ENCODE peak calls at places on chromosomes 16 and 17, in eight cellular contexts. E is lower leg skin, I is adrenal gland, B is ovary, H is heart left ventricle, L is IMR-90, Z is breast epithelium, D is stomach. Y is an unnamed sample.

GRCh38 chr16:15604460-15605390 is 38.2 kb downstream of the MARF1 start:
- DNase-seq in E (no peak), I (no peak), B (no peak), H (no peak), L (no peak), Z (no peak), D (no peak), Y (no peak)

GRCh38 chr16:19914877-19915276 is 30.2 kb upstream of the GPRC5B start:
- DNase-seq in E (no peak), I (no peak), B (no peak), H (no peak), L (no peak), Z (no peak), D (no peak), Y (no peak)

GRCh38 chr16:10606607-10607006 is 26.2 kb upstream of the EMP2 start:
- DNase-seq in E (no peak), I (no peak), B (no peak), H (no peak), L (no peak), Z (no peak), D (no peak), Y (no peak)

GRCh38 chr17:16199093-16199492 is 16.2 kb downstream of the NCOR1 start:
- DNase-seq in E (no peak), I (no peak), B (no peak), H (no peak), L (peak), Z (no peak), D (no peak), Y (no peak)

GRCh38 chr16:75733305-75734141 is 7.2 kb upstream of the CPHXL start:
- DNase-seq in E (no peak), I (no peak), B (peak), H (no peak), L (peak), Z (no peak), D (no peak), Y (no peak)

GRCh38 chr16:2428051-2428786 is 1.0 kb upstream of the CCNF start:
- DNase-seq in E (no peak), I (peak), B (peak), H (no peak), L (no peak), Z (no peak), D (peak), Y (peak)

GRCh38 chr16:70720431-70721201 is 34.8 kb upstream of the MTSS2 start:
- DNase-seq in E (no peak), I (no peak), B (no peak), H (no peak), L (no peak), Z (no peak), D (no peak), Y (no peak)

GRCh38 chr17:21275579-21276339 is 8.8 kb upstream of the MAP2K3 start:
- DNase-seq in E (peak), I (peak), B (peak), H (peak), L (peak), Z (peak), D (peak), Y (peak)

GRCh38 chr17:67390646-67391480 is 13.8 kb downstream of the PITPNC1 start:
- DNase-seq in E (no peak), I (peak), B (peak), H (no peak), L (peak), Z (no peak), D (peak), Y (no peak)

GRCh38 chr17:42608692-42609181 is 437 bp downstream of the RETREG3 start:
- DNase-seq in E (no peak), I (no peak), B (no peak), H (no peak), L (no peak), Z (no peak), D (no peak), Y (peak)

GRCh38 chr17:56912105-56912999 is 1.5 kb downstream of the TRIM25 start:
- DNase-seq in E (peak), I (peak), B (peak), H (no peak), L (no peak), Z (no peak), D (peak), Y (peak)

GRCh38 chr17:62740066-62740465 is 68.0 kb downstream of the MARCHF10 start:
- DNase-seq in E (no peak), I (no peak), B (no peak), H (no peak), L (peak), Z (no peak), D (no peak), Y (no peak)

GRCh38 chr17:79790805-79791353 is 6.0 kb downstream of the CBX8 start:
- DNase-seq in E (no peak), I (no peak), B (no peak), H (peak), L (no peak), Z (no peak), D (no peak), Y (no peak)

GRCh38 chr16:50505115-50505514 is 43.1 kb upstream of the NKD1 start:
- DNase-seq in E (no peak), I (no peak), B (no peak), H (no peak), L (no peak), Z (no peak), D (no peak), Y (no peak)

GRCh38 chr17:67080804-67081203 is 36.5 kb downstream of the CACNG1 start:
- DNase-seq in E (no peak), I (no peak), B (no peak), H (no peak), L (no peak), Z (no peak), D (no peak), Y (peak)

GRCh38 chr17:9022553-9023388 is 1.5 kb downstream of the NTN1 start:
- DNase-seq in E (no peak), I (no peak), B (no peak), H (no peak), L (no peak), Z (no peak), D (no peak), Y (peak)

GRCh38 chr16:22370038-22370541 is 4.3 kb downstream of the CDR2 start:
- DNase-seq in E (no peak), I (no peak), B (no peak), H (no peak), L (peak), Z (no peak), D (no peak), Y (no peak)

GRCh38 chr17:48023408-48024148 is 14.0 kb downstream of the COPZ2 start:
- DNase-seq in E (peak), I (peak), B (peak), H (peak), L (peak), Z (peak), D (peak), Y (peak)

GRCh38 chr17:48812001-48812400 is 5.0 kb downstream of the TTLL6 start:
- DNase-seq in E (no peak), I (no peak), B (no peak), H (no peak), L (no peak), Z (no peak), D (no peak), Y (no peak)

GRCh38 chr17:61454932-61455753 is 2.9 kb downstream of the TBX4 start:
- DNase-seq in E (no peak), I (no peak), B (no peak), H (peak), L (no peak), Z (no peak), D (no peak), Y (no peak)

GRCh38 chr17:54426287-54426886 is 474.3 kb upstream of the TOM1L1 start:
- DNase-seq in E (no peak), I (no peak), B (no peak), H (no peak), L (no peak), Z (no peak), D (no peak), Y (peak)

GRCh38 chr17:46822388-46822921 is 4.0 kb upstream of the WNT3 start:
- DNase-seq in E (no peak), I (no peak), B (no peak), H (no peak), L (no peak), Z (no peak), D (no peak), Y (peak)

GRCh38 chr16:71666928-71667707 is 41.1 kb downstream of the MARVELD3 start:
- DNase-seq in E (no peak), I (peak), B (no peak), H (no peak), L (no peak), Z (no peak), D (no peak), Y (no peak)

GRCh38 chr17:79808763-79809529 is 12.1 kb upstream of the CBX8 start:
- DNase-seq in E (peak), I (no peak), B (no peak), H (no peak), L (no peak), Z (no peak), D (peak), Y (peak)

GRCh38 chr16:87721622-87722565 is 43.9 kb downstream of the KLHDC4 start:
- DNase-seq in E (no peak), I (no peak), B (no peak), H (no peak), L (no peak), Z (no peak), D (no peak), Y (peak)

GRCh38 chr16:23863511-23864422 is 28.0 kb downstream of the PRKCB start:
- DNase-seq in E (no peak), I (no peak), B (no peak), H (no peak), L (no peak), Z (no peak), D (no peak), Y (no peak)

GRCh38 chr16:14564323-14564722 is 65.7 kb downstream of the PARN start:
- DNase-seq in E (no peak), I (peak), B (no peak), H (no peak), L (no peak), Z (no peak), D (peak), Y (no peak)

GRCh38 chr17:62807812-62808575 is at the start of gene MARCHF10:
- DNase-seq in E (no peak), I (peak), B (no peak), H (no peak), L (no peak), Z (no peak), D (peak), Y (no peak)

GRCh38 chr17:63930951-63931575 is 1.1 kb downstream of the CD79B start:
- DNase-seq in E (peak), I (peak), B (peak), H (peak), L (no peak), Z (no peak), D (peak), Y (peak)

GRCh38 chr16:2690852-2691251 is 8.5 kb downstream of the KCTD5 start:
- DNase-seq in E (no peak), I (no peak), B (no peak), H (peak), L (no peak), Z (no peak), D (no peak), Y (no peak)

GRCh38 chr17:32385121-32385520 is 35.2 kb downstream of the ZNF207 start:
- DNase-seq in E (no peak), I (no peak), B (no peak), H (no peak), L (no peak), Z (no peak), D (no peak), Y (no peak)
- TF ChIP-seq POLR2A in E (no peak), I (no peak), B (no peak), H (no peak), L (no peak), Z (no peak), D (no peak), Y (no peak)

GRCh38 chr17:75271233-75271954 is 363 bp upstream of the MIF4GD start:
- DNase-seq in E (peak), I (peak), B (peak), H (peak), L (no peak), Z (peak), D (peak), Y (peak)
- TF ChIP-seq POLR2A in E (no peak), I (no peak), B (no peak), H (peak), L (no peak), Z (no peak), D (no peak), Y (peak)

GRCh38 chr17:68457168-68457538 is at the start of gene WIPI1:
- DNase-seq in E (no peak), I (peak), B (peak), H (no peak), L (no peak), Z (no peak), D (no peak), Y (no peak)
- TF ChIP-seq POLR2A in E (peak), I (no peak), B (peak), H (peak), L (peak), Z (no peak), D (no peak), Y (no peak)

DNA sequence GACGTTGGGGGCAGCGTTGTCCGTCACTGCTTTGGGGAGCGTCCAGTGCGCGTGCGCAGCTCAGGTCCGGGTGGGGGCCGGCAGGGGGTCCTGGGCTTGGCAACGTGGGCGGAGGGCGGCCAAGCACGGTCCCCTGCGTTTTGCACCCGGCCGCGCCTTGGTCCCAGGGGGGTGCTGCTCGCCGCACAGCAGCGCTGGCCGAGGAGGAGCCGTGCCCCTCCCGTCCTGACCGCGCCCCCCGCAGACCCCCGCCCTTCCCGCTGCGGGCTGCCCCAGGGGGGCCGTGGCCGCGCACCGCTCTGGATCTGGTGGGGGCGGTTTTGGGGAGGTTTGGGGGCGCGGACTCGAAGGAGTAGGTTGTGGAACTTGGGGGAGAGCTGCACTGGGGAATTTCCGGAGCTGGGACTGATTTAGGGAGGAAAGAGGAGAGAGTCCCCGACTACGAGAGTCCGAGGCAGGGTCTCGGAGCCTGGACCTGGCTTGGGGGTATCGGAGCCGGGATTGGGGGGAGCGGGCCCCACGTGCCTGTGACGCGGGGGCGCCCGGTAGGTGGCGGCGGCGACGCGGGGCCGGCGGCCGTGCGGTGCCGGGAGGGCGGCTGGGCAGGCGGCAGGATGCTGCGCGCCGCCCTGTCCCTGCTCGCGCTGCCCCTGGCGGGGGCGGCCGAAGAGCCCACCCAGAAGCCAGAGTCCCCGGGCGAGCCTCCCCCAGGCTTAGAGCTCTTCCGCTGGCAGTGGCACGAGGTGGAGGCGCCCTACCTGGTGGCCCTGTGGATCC is at the start of gene SLC9A5:
- DNase-seq in E (no peak), I (peak), B (peak), H (peak), L (no peak), Z (no peak), D (no peak), Y (peak)
- TF ChIP-seq POLR2A in E (no peak), I (no peak), B (peak), H (peak), L (no peak), Z (no peak), D (no peak), Y (no peak)

DNA sequence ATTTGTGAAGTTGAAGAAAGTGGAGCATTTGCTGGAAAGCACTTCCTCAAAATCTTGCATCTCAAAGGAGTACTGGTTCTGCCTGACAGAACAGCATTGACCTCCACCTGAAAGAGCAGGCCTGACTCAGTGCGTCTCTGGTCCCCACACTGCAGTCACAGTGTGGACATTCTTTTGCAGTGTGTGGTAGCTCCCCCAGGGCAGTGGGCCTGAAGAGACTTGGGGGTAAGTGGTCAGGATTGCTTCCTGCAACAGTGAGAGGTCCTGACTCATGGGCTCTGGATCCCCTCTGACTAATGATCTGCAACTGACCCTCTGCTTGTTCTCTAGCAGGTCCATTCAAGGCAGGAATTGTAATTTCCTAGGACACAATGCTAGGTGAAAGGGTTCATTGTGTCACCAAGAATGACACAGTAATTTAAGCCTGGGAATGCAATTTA is 204.9 kb upstream of the KCNJ16 start:
- DNase-seq in E (no peak), I (no peak), B (no peak), H (no peak), L (peak), Z (no peak), D (no peak), Y (no peak)
- TF ChIP-seq POLR2A in E (no peak), I (no peak), B (no peak), H (no peak), L (no peak), Z (no peak), D (no peak), Y (no peak)

GRCh38 chr17:7478276-7479138 is 924 bp downstream of the ZBTB4 start:
- DNase-seq in E (no peak), I (peak), B (peak), H (peak), L (peak), Z (no peak), D (peak), Y (peak)
- TF ChIP-seq POLR2A in E (no peak), I (peak), B (no peak), H (no peak), L (peak), Z (no peak), D (no peak), Y (peak)

DNA sequence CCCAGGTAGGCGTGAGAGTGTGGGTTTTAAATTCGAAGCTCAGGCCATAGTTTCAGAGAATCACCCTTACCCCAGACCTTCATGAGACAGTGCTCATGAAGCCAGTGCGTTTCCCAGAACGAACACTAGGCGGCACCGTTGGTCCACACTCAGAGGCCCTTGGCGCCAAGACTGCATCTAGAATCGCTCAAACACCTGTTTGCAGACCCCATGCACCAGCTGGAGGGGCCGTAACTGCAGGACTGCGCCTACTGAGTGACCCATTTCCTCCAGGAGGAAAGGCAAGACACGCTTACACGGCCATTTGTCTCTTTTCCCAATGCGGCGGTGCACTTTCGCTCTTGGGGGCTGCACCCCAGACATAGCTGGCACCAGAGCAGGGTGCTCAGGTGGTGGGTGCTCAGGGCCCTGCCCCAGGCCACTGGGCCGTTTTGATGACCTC is 34.0 kb downstream of the ADGRG5 start:
- DNase-seq in E (peak), I (peak), B (peak), H (peak), L (peak), Z (peak), D (peak), Y (peak)
- TF ChIP-seq POLR2A in E (no peak), I (no peak), B (no peak), H (no peak), L (peak), Z (no peak), D (no peak), Y (no peak)

GRCh38 chr17:39738568-39738901 is 797 bp downstream of the GRB7 start:
- DNase-seq in E (peak), I (no peak), B (no peak), H (no peak), L (no peak), Z (peak), D (peak), Y (no peak)

GRCh38 chr17:39742126-39742855 is 4.6 kb downstream of the GRB7 start:
- DNase-seq in E (no peak), I (no peak), B (no peak), H (no peak), L (no peak), Z (no peak), D (no peak), Y (no peak)

GRCh38 chr17:39739885-39740356 is 2.2 kb downstream of the GRB7 start:
- DNase-seq in E (no peak), I (no peak), B (no peak), H (no peak), L (no peak), Z (no peak), D (no peak), Y (no peak)

GRCh38 chr17:39739020-39739884 is 1.5 kb downstream of the GRB7 start:
- DNase-seq in E (peak), I (no peak), B (no peak), H (no peak), L (no peak), Z (peak), D (peak), Y (no peak)

GRCh38 chr17:39740357-39741111 is 2.8 kb downstream of the GRB7 start:
- DNase-seq in E (peak), I (no peak), B (no peak), H (no peak), L (peak), Z (peak), D (no peak), Y (no peak)
- TF ChIP-seq POLR2A in E (no peak), I (no peak), B (no peak), H (no peak), L (no peak), Z (no peak), D (no peak), Y (no peak)

DNA sequence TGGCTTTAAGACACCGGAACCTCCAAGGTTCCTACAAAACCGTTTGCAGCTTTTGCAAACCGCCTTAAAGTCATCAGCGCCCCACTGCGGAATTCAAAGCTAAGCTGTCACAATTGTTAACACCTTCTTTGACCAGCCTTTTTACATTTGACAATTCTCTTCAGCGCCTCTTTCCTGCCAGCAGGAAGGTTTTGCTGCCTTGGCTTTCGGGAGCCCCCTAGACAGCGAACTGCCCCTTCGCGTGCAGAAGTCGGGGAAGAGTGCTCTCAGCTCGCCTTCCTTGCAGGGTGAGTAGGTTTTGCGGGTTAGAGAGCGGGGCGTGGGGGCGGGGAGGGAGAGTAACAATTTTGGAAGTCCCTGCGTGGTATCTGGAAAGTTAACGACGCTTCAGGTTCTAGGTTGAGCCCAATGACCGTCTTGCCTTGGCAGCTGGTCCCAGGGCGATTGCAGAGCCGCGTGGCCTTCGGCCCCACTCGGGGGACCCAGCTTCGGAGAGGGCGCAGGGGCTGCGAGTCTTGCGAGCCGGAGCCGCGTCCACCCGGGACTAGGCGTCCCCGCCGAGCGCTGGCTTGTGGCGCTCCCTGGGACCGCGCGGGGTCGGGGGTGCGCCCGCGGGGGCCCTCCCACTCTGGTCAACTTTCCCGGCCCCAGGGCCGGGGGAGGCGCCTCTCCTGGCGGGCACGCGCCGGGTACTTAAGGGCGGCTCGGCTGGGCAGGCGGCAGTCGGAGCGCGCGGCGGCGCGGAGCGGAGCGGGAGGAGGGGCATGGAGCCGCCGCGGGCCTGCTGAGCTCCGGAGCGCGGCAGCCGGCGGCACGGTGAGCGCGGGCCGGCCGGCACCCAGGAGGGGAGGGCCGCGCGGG is at the start of gene HAS3:
- DNase-seq in E (peak), I (peak), B (no peak), H (no peak), L (peak), Z (no peak), D (peak), Y (peak)
- TF ChIP-seq POLR2A in E (no peak), I (no peak), B (no peak), H (peak), L (peak), Z (no peak), D (no peak), Y (no peak)